ENCODE peak calls at places on chromosomes 7 and 10, in eight cellular contexts. One of them, this sample, is unnamed.
A peak's percentile ranks its signal among the peaks of the same experiment; 100 is the strongest.

GRCh38 chr7:148772297-148773089 is 73.8 kb downstream of the CUL1 start:
- DNase-seq in activated T-cell treated with anti-CD3 and anti-CD28 coated beads, Interleukin-2, amount 50 U/mL, for 72 hours: peak; percentile 12
- DNase-seq in astrocyte of the cerebellum: peak; percentile 64
- DNase-seq in T-helper 1 cell: peak; percentile 15
- DNase-seq in stimulated activated CD4-positive, alpha-beta T cell treated with anti-CD3 and anti-CD28 coated beads, Interleukin-2, amount 100 ng/mL, for 48 hours: peak; percentile 18
- DNase-seq in naive thymus-derived CD8-positive, alpha-beta T cell: no peak
- DNase-seq in NCI-H1105 treated with DMSO at 0.1 percent for 48 hours: no peak
- DNase-seq in activated T-helper 1 cell treated with Interleukin-2 at 50 U/mL for 16 hours: no peak
- DNase-seq in this sample: no peak

GRCh38 chr7:151167197-151167911 is at the start of gene GBX1:
- DNase-seq in astrocyte of the cerebellum: no peak
- DNase-seq in activated T-cell treated with anti-CD3 and anti-CD28 coated beads, Interleukin-2, amount 50 U/mL, for 72 hours: peak; percentile 25
- DNase-seq in T-helper 1 cell: no peak
- DNase-seq in NCI-H1105 treated with DMSO at 0.1 percent for 48 hours: no peak
- DNase-seq in activated T-helper 1 cell treated with Interleukin-2 at 50 U/mL for 16 hours: no peak
- DNase-seq in naive thymus-derived CD8-positive, alpha-beta T cell: no peak
- DNase-seq in stimulated activated CD4-positive, alpha-beta T cell treated with anti-CD3 and anti-CD28 coated beads, Interleukin-2, amount 100 ng/mL, for 48 hours: no peak
- DNase-seq in this sample: peak; percentile 18

GRCh38 chr7:43516581-43517342 is 66.1 kb upstream of the STK17A start:
- DNase-seq in naive thymus-derived CD8-positive, alpha-beta T cell: no peak
- DNase-seq in activated T-cell treated with anti-CD3 and anti-CD28 coated beads, Interleukin-2, amount 50 U/mL, for 72 hours: peak; percentile 27
- DNase-seq in stimulated activated CD4-positive, alpha-beta T cell treated with anti-CD3 and anti-CD28 coated beads, Interleukin-2, amount 100 ng/mL, for 48 hours: no peak
- DNase-seq in activated T-helper 1 cell treated with Interleukin-2 at 50 U/mL for 16 hours: no peak
- DNase-seq in NCI-H1105 treated with DMSO at 0.1 percent for 48 hours: no peak
- DNase-seq in T-helper 1 cell: peak; percentile 80
- DNase-seq in astrocyte of the cerebellum: no peak
- DNase-seq in this sample: no peak

GRCh38 chr10:60139798-60140566 is 233.6 kb upstream of the CCDC6 start:
- DNase-seq in NCI-H1105 treated with DMSO at 0.1 percent for 48 hours: no peak
- DNase-seq in activated T-helper 1 cell treated with Interleukin-2 at 50 U/mL for 16 hours: no peak
- DNase-seq in stimulated activated CD4-positive, alpha-beta T cell treated with anti-CD3 and anti-CD28 coated beads, Interleukin-2, amount 100 ng/mL, for 48 hours: no peak
- DNase-seq in naive thymus-derived CD8-positive, alpha-beta T cell: no peak
- DNase-seq in activated T-cell treated with anti-CD3 and anti-CD28 coated beads, Interleukin-2, amount 50 U/mL, for 72 hours: no peak
- DNase-seq in T-helper 1 cell: no peak
- DNase-seq in astrocyte of the cerebellum: peak; percentile 53
- DNase-seq in this sample: no peak

GRCh38 chr7:105678811-105679495 is 97.7 kb upstream of the EFCAB10 start:
- DNase-seq in activated T-cell treated with anti-CD3 and anti-CD28 coated beads, Interleukin-2, amount 50 U/mL, for 72 hours: peak; percentile 28
- DNase-seq in NCI-H1105 treated with DMSO at 0.1 percent for 48 hours: no peak
- DNase-seq in astrocyte of the cerebellum: no peak
- DNase-seq in stimulated activated CD4-positive, alpha-beta T cell treated with anti-CD3 and anti-CD28 coated beads, Interleukin-2, amount 100 ng/mL, for 48 hours: peak; percentile 37
- DNase-seq in activated T-helper 1 cell treated with Interleukin-2 at 50 U/mL for 16 hours: no peak
- DNase-seq in T-helper 1 cell: peak; percentile 52
- DNase-seq in naive thymus-derived CD8-positive, alpha-beta T cell: no peak
- DNase-seq in this sample: no peak

GRCh38 chr10:123800299-123800698 is 91.3 kb downstream of the CPXM2 start:
- DNase-seq in activated T-cell treated with anti-CD3 and anti-CD28 coated beads, Interleukin-2, amount 50 U/mL, for 72 hours: no peak
- DNase-seq in naive thymus-derived CD8-positive, alpha-beta T cell: no peak
- DNase-seq in astrocyte of the cerebellum: no peak
- DNase-seq in NCI-H1105 treated with DMSO at 0.1 percent for 48 hours: no peak
- DNase-seq in stimulated activated CD4-positive, alpha-beta T cell treated with anti-CD3 and anti-CD28 coated beads, Interleukin-2, amount 100 ng/mL, for 48 hours: no peak
- DNase-seq in activated T-helper 1 cell treated with Interleukin-2 at 50 U/mL for 16 hours: no peak
- DNase-seq in T-helper 1 cell: no peak
- DNase-seq in this sample: no peak

GRCh38 chr10:17257466-17258321 is 29.7 kb downstream of the VIM start:
- DNase-seq in activated T-cell treated with anti-CD3 and anti-CD28 coated beads, Interleukin-2, amount 50 U/mL, for 72 hours: peak; percentile 63
- DNase-seq in naive thymus-derived CD8-positive, alpha-beta T cell: peak; percentile 66
- DNase-seq in activated T-helper 1 cell treated with Interleukin-2 at 50 U/mL for 16 hours: peak; percentile 21
- DNase-seq in T-helper 1 cell: peak; percentile 66
- DNase-seq in astrocyte of the cerebellum: peak; percentile 78
- DNase-seq in NCI-H1105 treated with DMSO at 0.1 percent for 48 hours: peak; percentile 50
- DNase-seq in stimulated activated CD4-positive, alpha-beta T cell treated with anti-CD3 and anti-CD28 coated beads, Interleukin-2, amount 100 ng/mL, for 48 hours: peak; percentile 42
- DNase-seq in this sample: peak; percentile 8

GRCh38 chr10:91694170-91694794 is 61.4 kb upstream of the PPP1R3C start:
- DNase-seq in T-helper 1 cell: peak; percentile 10
- DNase-seq in astrocyte of the cerebellum: no peak
- DNase-seq in activated T-cell treated with anti-CD3 and anti-CD28 coated beads, Interleukin-2, amount 50 U/mL, for 72 hours: peak; percentile 23
- DNase-seq in naive thymus-derived CD8-positive, alpha-beta T cell: peak; percentile 4
- DNase-seq in stimulated activated CD4-positive, alpha-beta T cell treated with anti-CD3 and anti-CD28 coated beads, Interleukin-2, amount 100 ng/mL, for 48 hours: no peak
- DNase-seq in NCI-H1105 treated with DMSO at 0.1 percent for 48 hours: peak; percentile 35
- DNase-seq in activated T-helper 1 cell treated with Interleukin-2 at 50 U/mL for 16 hours: no peak
- DNase-seq in this sample: peak; percentile 62

GRCh38 chr10:88952647-88953111 is at the start of gene ACTA2:
- DNase-seq in astrocyte of the cerebellum: peak; percentile 38
- DNase-seq in activated T-helper 1 cell treated with Interleukin-2 at 50 U/mL for 16 hours: no peak
- DNase-seq in naive thymus-derived CD8-positive, alpha-beta T cell: no peak
- DNase-seq in stimulated activated CD4-positive, alpha-beta T cell treated with anti-CD3 and anti-CD28 coated beads, Interleukin-2, amount 100 ng/mL, for 48 hours: no peak
- DNase-seq in T-helper 1 cell: no peak
- DNase-seq in activated T-cell treated with anti-CD3 and anti-CD28 coated beads, Interleukin-2, amount 50 U/mL, for 72 hours: no peak
- DNase-seq in NCI-H1105 treated with DMSO at 0.1 percent for 48 hours: no peak
- DNase-seq in this sample: no peak

This sample was measured in NCI-H1694 treated with DMSO at 0.1 percent for 48 hours.